ENCODE peak calls at places on chromosomes 7 and 10, in four cellular contexts. M is cardiac muscle cell, A is brain microvascular endothelial cell, B is retinal pigment epithelial cell. U is an unnamed sample.

GRCh38 chr7:151139071-151139521 is 28.4 kb downstream of the GBX1 start:
- DNase-seq in B (no peak), M (no peak), A (no peak), U (no peak)

GRCh38 chr10:63554666-63555065 is 33.5 kb downstream of the REEP3 start:
- DNase-seq in B (no peak), M (peak), A (peak), U (no peak)

GRCh38 chr7:116342125-116342524 is 131.8 kb downstream of the TES start:
- DNase-seq in B (no peak), M (peak), A (no peak), U (no peak)

GRCh38 chr10:88989423-88989822 is 1.2 kb upstream of the FAS start:
- DNase-seq in M (no peak), B (no peak), A (no peak), U (no peak)

GRCh38 chr7:28102778-28103177 is 77.8 kb downstream of the JAZF1 start:
- DNase-seq in M (peak), A (peak), B (no peak), U (no peak)

GRCh38 chr7:50307368-50308012 is 3.0 kb downstream of the IKZF1 start:
- DNase-seq in B (no peak), A (no peak), M (no peak), U (no peak)

GRCh38 chr10:14750900-14751575 is 23.7 kb downstream of the FAM107B start:
- DNase-seq in B (no peak), M (peak), A (no peak), U (no peak)

GRCh38 chr7:64999165-65000004 is 7.1 kb downstream of the ERV3-1 start:
- DNase-seq in B (peak), A (peak), M (peak), U (no peak)

GRCh38 chr7:44882899-44883298 is 2.4 kb downstream of the PURB start:
- DNase-seq in A (no peak), B (no peak), M (no peak), U (no peak)

GRCh38 chr7:77430927-77431326 is 14.8 kb upstream of the GSAP start:
- DNase-seq in A (no peak), B (no peak), M (no peak), U (no peak)

GRCh38 chr7:31126976-31127375 is 74.9 kb downstream of the ADCYAP1R1 start:
- DNase-seq in A (peak), M (peak), B (no peak), U (no peak)
- TF ChIP-seq CTCF in A (peak), M (peak), B (peak), U (no peak)

GRCh38 chr7:133857376-133858119 is 269.6 kb upstream of the LRGUK start:
- DNase-seq in B (no peak), A (no peak), M (no peak), U (no peak)

GRCh38 chr7:133850497-133851070 is 276.6 kb upstream of the LRGUK start:
- DNase-seq in M (no peak), A (no peak), B (no peak), U (no peak)

GRCh38 chr7:133854739-133855138 is 272.4 kb upstream of the LRGUK start:
- DNase-seq in M (peak), B (peak), A (peak), U (no peak)

GRCh38 chr7:133851416-133851815 is 275.7 kb upstream of the LRGUK start:
- DNase-seq in M (no peak), B (no peak), A (no peak), U (no peak)

DNA sequence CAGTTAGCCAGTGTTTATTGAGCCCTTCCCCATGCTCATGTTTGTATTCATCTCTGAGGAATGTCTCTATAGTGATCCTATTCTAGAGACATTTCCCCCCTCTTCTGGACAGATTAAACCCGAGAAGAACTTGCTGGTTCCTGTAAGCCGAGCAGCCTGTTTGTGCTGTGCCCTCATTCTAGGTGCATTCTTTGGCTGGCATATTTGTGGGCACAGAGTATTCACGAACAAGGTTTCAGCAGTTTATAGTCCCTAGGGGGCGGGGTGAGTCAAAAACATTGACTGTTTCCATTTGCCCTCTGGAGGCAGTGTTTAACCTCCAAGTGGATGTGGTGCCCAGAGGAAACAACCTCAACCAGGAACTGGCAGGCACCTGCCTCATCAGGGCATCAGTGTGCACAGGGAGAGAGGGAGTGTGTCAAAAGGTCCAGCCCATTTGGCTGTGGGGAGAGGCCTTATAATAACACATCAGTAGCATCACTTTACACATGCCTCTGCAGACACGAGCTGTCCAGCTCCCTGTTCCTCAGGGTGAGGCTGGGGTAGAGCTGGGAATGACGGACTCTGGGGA is 273.3 kb upstream of the LRGUK start:
- DNase-seq in A (peak), B (peak), M (peak), U (no peak)
- TF ChIP-seq CTCF in A (peak), B (peak), M (peak), U (no peak)

GRCh38 chr7:109206196-109206595 is 636.5 kb downstream of the DNAJB9 start:
- DNase-seq in M (no peak), A (no peak), B (no peak), U (no peak)
- TF ChIP-seq CTCF in M (no peak), A (no peak), B (peak), U (no peak)

GRCh38 chr7:149489391-149490024 is 8.1 kb downstream of the ZNF746 start:
- DNase-seq in M (no peak), A (no peak), B (no peak), U (no peak)
- TF ChIP-seq CTCF in M (no peak), A (peak), B (peak), U (no peak)

DNA sequence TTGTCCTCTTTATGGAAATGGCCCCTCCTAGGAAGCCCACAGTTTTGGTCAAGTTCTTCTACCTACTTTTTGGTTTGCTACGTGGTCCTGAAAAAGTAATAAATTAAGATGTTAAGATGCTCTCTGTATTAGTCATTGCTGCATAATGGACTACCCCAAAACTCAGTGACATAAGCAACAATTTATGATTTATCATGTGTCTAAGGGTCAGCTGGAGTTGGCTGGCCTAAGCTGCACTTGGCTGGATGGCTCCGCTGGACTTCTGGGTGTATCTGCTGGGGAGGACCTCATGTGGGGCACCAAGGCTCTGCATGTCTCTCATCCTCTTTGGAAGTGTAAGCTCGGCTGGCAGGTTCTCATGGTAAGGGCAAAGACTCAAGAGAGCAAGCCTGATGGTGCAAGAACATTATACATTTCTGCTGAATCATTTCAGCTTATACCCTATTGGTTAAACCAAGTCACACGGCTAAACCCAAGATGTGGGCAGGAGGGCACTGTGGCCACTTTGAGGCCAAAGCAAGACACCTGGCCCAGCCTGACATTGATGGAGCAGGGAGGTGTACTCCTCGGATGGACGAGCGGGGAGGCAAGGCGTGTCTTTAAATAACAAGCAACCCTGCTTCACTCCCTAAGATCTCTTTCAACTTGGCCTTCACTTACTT is 47.7 kb downstream of the TBXAS1 start:
- DNase-seq in M (no peak), B (no peak), A (no peak), U (no peak)
- TF ChIP-seq CTCF in M (no peak), B (no peak), A (no peak), U (no peak)